ENCODE peak calls at places on chromosome 13, in five cellular contexts. O is NCI-H460, I is WTC11, E is dorsolateral prefrontal cortex, H is breast epithelium. F is an unnamed sample.
A peak's percentile ranks its signal among the peaks of the same experiment; 100 is the strongest.

GRCh38 chr13:25281193-25281936 is 5.9 kb downstream of the MTMR6 start:
- DNase-seq in I (no peak), O (no peak), E (no peak), H (no peak), F (no peak)

GRCh38 chr13:51618626-51619025 is 34.4 kb downstream of the WDFY2 start:
- DNase-seq in E (no peak), I (no peak), O (no peak), H (peak; percentile 65), F (no peak)

GRCh38 chr13:27976362-27977177 is 7.5 kb upstream of the CDX2 start:
- DNase-seq in O (no peak), E (no peak), I (no peak), H (no peak), F (no peak)

GRCh38 chr13:39876258-39876657 is 220.8 kb downstream of the COG6 start:
- DNase-seq in I (no peak), H (no peak), O (no peak), E (no peak), F (no peak)

GRCh38 chr13:45333973-45334922 is 6.7 kb downstream of the TPT1 start:
- DNase-seq in O (no peak), H (no peak), I (no peak), E (no peak), F (no peak)

GRCh38 chr13:20824762-20825161 is 51.0 kb upstream of the EEF1AKMT1 start:
- DNase-seq in I (no peak), H (no peak), E (no peak), O (no peak), F (no peak)

GRCh38 chr13:74891610-74892009 is 590.4 kb downstream of the TBC1D4 start:
- DNase-seq in I (no peak), H (no peak), O (no peak), E (no peak), F (peak; percentile 52)

GRCh38 chr13:46057251-46058015 is 4.9 kb upstream of the ZC3H13 start:
- DNase-seq in H (peak; percentile 26), E (no peak), O (no peak), I (no peak), F (no peak)

GRCh38 chr13:24503376-24503690 is 9.2 kb downstream of the PARP4 start:
- DNase-seq in H (no peak), O (peak; percentile 29), E (no peak), I (no peak), F (peak; percentile 3)

GRCh38 chr13:109707044-109707794 is 79.2 kb downstream of the IRS2 start:
- DNase-seq in E (no peak), H (no peak), I (no peak), O (peak; percentile 96), F (no peak)

GRCh38 chr13:44865722-44866484 is 123.4 kb downstream of the NUFIP1 start:
- DNase-seq in E (no peak), I (no peak), H (no peak), O (no peak), F (no peak)

GRCh38 chr13:87376081-87376480 is 295.1 kb upstream of the SLITRK5 start:
- DNase-seq in O (no peak), I (no peak), H (no peak), E (no peak), F (no peak)

GRCh38 chr13:80177327-80177726 is 163.6 kb downstream of the SPRY2 start:
- DNase-seq in O (no peak), H (no peak), E (no peak), I (no peak), F (peak; percentile 5)

GRCh38 chr13:30915691-30916541 is 9.8 kb downstream of the MEDAG start:
- DNase-seq in H (no peak), I (no peak), E (no peak), O (no peak), F (no peak)

GRCh38 chr13:19252381-19252780 is 70.8 kb upstream of the TUBA3C start:
- DNase-seq in O (no peak), E (no peak), H (no peak), I (no peak), F (no peak)

GRCh38 chr13:88896466-88896865 is 1225.3 kb downstream of the SLITRK5 start:
- DNase-seq in E (no peak), I (no peak), O (no peak), H (no peak), F (no peak)

GRCh38 chr13:113934576-113934975 is 39.3 kb downstream of the C13orf46 start:
- DNase-seq in I (no peak), H (no peak), O (no peak), E (no peak), F (no peak)

GRCh38 chr13:40336228-40337221 is 329.9 kb downstream of the FOXO1 start:
- DNase-seq in I (no peak), E (no peak), H (peak; percentile 10), O (no peak), F (peak; percentile 69)

GRCh38 chr13:80168089-80168850 is 172.7 kb downstream of the SPRY2 start:
- DNase-seq in E (no peak), O (no peak), I (no peak), H (no peak), F (no peak)